ENCODE peak calls at places on chromosomes 5 and 9, in eight cellular contexts. X, E, H, J, S, L, Y and D are unnamed samples.

GRCh38 chr9:98502976-98503325 is 205.8 kb downstream of the GABBR2 start:
- DNase-seq in Y (no peak), H (no peak), J (no peak), S (peak; percentile 83), L (no peak), X (peak; percentile 64), E (no peak), D (peak; percentile 68)

GRCh38 chr9:73805853-73806458 is 654.3 kb downstream of the ANXA1 start:
- DNase-seq in X (no peak), J (no peak), Y (no peak), L (no peak), S (no peak), H (no peak), E (no peak), D (no peak)

GRCh38 chr5:34743878-34744277 is 87.8 kb downstream of the RAI14 start:
- DNase-seq in H (no peak), Y (no peak), X (peak; percentile 40), J (no peak), E (no peak), S (peak; percentile 90), L (peak; percentile 12), D (peak; percentile 81)

GRCh38 chr5:3997670-3998069 is 402.0 kb downstream of the IRX1 start:
- DNase-seq in E (no peak), H (no peak), L (no peak), Y (no peak), X (no peak), S (no peak), J (no peak), D (no peak)

GRCh38 chr9:83220737-83221136 is 157.8 kb upstream of the RASEF start:
- DNase-seq in J (no peak), E (no peak), X (peak; percentile 51), Y (no peak), L (no peak), H (no peak), S (peak; percentile 84), D (peak; percentile 28)

GRCh38 chr9:129615407-129616285 is 5.3 kb downstream of the C9orf50 start:
- DNase-seq in S (no peak), Y (no peak), X (no peak), L (no peak), H (no peak), J (no peak), E (no peak), D (no peak)

GRCh38 chr5:134129411-134130238 is 15.1 kb downstream of the TCF7 start:
- DNase-seq in H (no peak), S (no peak), X (no peak), E (peak; percentile 46), L (no peak), J (no peak), Y (no peak), D (no peak)

GRCh38 chr5:35857606-35858205 is 1.0 kb downstream of the IL7R start:
- DNase-seq in S (peak; percentile 89), L (no peak), E (no peak), X (peak; percentile 18), Y (no peak), H (no peak), J (no peak), D (peak; percentile 62)

GRCh38 chr5:143494162-143494561 is 90.7 kb upstream of the NR3C1 start:
- DNase-seq in L (peak; percentile 21), Y (no peak), X (peak; percentile 44), J (no peak), E (no peak), S (peak; percentile 90), H (no peak), D (peak; percentile 81)

GRCh38 chr5:107501965-107502691 is 168.6 kb downstream of the EFNA5 start:
- DNase-seq in X (no peak), Y (no peak), H (peak; percentile 59), L (no peak), J (no peak), S (no peak), E (no peak), D (no peak)

GRCh38 chr9:33076031-33076359 is 479 bp downstream of the SMU1 start:
- DNase-seq in X (peak; percentile 10), J (no peak), Y (no peak), S (peak; percentile 62), L (no peak), H (no peak), E (no peak), D (peak; percentile 67)

GRCh38 chr5:32507738-32508434 is 63.3 kb upstream of the ZFR start:
- DNase-seq in E (no peak), S (peak; percentile 95), X (peak; percentile 50), J (peak; percentile 32), L (peak; percentile 56), Y (no peak), H (no peak), D (peak; percentile 38)

GRCh38 chr9:124353811-124354274 is 61.4 kb downstream of the PSMB7 start:
- DNase-seq in H (no peak), Y (no peak), E (no peak), L (no peak), S (peak; percentile 76), J (no peak), X (no peak), D (peak; percentile 28)

GRCh38 chr5:34001231-34001935 is 6.5 kb downstream of the AMACR start:
- DNase-seq in S (peak; percentile 18), E (no peak), H (peak; percentile 100), Y (peak; percentile 37), X (no peak), J (no peak), L (no peak), D (no peak)

GRCh38 chr9:35103660-35104191 is 795 bp upstream of the STOML2 start:
- DNase-seq in X (no peak), S (peak; percentile 17), L (no peak), J (no peak), H (no peak), Y (no peak), E (no peak), D (no peak)

GRCh38 chr5:24720743-24721142 is 76.0 kb upstream of the CDH10 start:
- DNase-seq in L (no peak), S (no peak), Y (no peak), E (no peak), H (no peak), X (no peak), J (no peak), D (no peak)

GRCh38 chr9:33162721-33163311 is 4.3 kb downstream of the B4GALT1 start:
- DNase-seq in J (peak; percentile 80), E (no peak), X (no peak), S (peak; percentile 93), Y (no peak), H (no peak), L (no peak), D (peak; percentile 94)

GRCh38 chr9:125495137-125496119 is 211.6 kb downstream of the MAPKAP1 start:
- DNase-seq in L (no peak), J (no peak), Y (no peak), H (no peak), X (no peak), E (no peak), S (peak; percentile 9), D (no peak)

GRCh38 chr5:146079695-146080361 is 25.5 kb downstream of the PLAC8L1 start:
- DNase-seq in S (peak; percentile 57), Y (no peak), J (no peak), H (no peak), X (no peak), E (no peak), L (no peak), D (peak; percentile 3)

GRCh38 chr9:20189871-20190270 is 401.0 kb upstream of the SLC24A2 start:
- DNase-seq in E (no peak), L (no peak), J (no peak), S (no peak), X (no peak), Y (no peak), H (no peak), D (no peak)

GRCh38 chr5:114238771-114239313 is 123.0 kb upstream of the KCNN2 start:
- DNase-seq in S (no peak), H (no peak), L (no peak), J (no peak), E (no peak), X (no peak), Y (no peak), D (peak; percentile 41)

GRCh38 chr9:77015291-77016048 is 4.0 kb upstream of the FOXB2 start:
- DNase-seq in J (no peak), X (no peak), S (no peak), Y (no peak), H (peak; percentile 88), E (no peak), L (peak; percentile 5), D (no peak)

GRCh38 chr9:111482656-111483418 is 1.3 kb downstream of the ECPAS start:
- DNase-seq in S (peak; percentile 81), Y (peak; percentile 82), L (no peak), X (peak; percentile 81), H (peak; percentile 28), J (peak; percentile 69), E (peak; percentile 64), D (peak; percentile 88)

GRCh38 chr5:172545291-172545761 is 91.0 kb upstream of the SH3PXD2B start:
- DNase-seq in S (no peak), L (no peak), E (no peak), J (no peak), Y (no peak), H (no peak), X (no peak), D (no peak)

GRCh38 chr5:61732376-61732775 is 400.3 kb downstream of the ZSWIM6 start:
- DNase-seq in J (no peak), Y (peak; percentile 29), E (no peak), H (no peak), L (no peak), S (no peak), X (no peak), D (no peak)

GRCh38 chr9:71783120-71783523 is 14.8 kb upstream of the CEMIP2 start:
- DNase-seq in S (no peak), X (no peak), L (no peak), E (peak; percentile 89), J (no peak), H (peak; percentile 45), Y (peak; percentile 48), D (no peak)

GRCh38 chr5:79938468-79938867 is 52.6 kb downstream of the MTX3 start:
- DNase-seq in H (no peak), L (no peak), J (no peak), X (no peak), E (no peak), Y (no peak), S (no peak), D (no peak)

GRCh38 chr5:37769108-37769507 is 70.7 kb downstream of the GDNF start:
- DNase-seq in E (no peak), J (no peak), S (no peak), Y (no peak), L (no peak), X (no peak), H (no peak), D (no peak)

GRCh38 chr9:32551491-32552049 is 557 bp upstream of the SMIM27 start:
- DNase-seq in Y (no peak), S (peak; percentile 66), J (peak; percentile 30), H (peak; percentile 47), E (peak; percentile 55), X (peak; percentile 21), L (peak; percentile 39), D (peak; percentile 63)